ENCODE peak calls at places on chromosome 18, in four cellular contexts. L is IMR-90, K is H1, Q is GM12878. D is an unnamed sample.

GRCh38 chr18:36446059-36446458 is 148.5 kb downstream of the FHOD3 start:
- DNase-seq in L (peak; percentile 33), K (no peak), Q (no peak), D (no peak)

GRCh38 chr18:38011446-38011845 is 445.8 kb upstream of the CELF4 start:
- DNase-seq in L (no peak), K (no peak), Q (no peak), D (no peak)

GRCh38 chr18:8031496-8031895 is 464.4 kb downstream of the PTPRM start:
- DNase-seq in L (no peak), K (no peak), Q (no peak), D (no peak)

GRCh38 chr18:63844254-63844653 is 43.3 kb upstream of the SERPINB2 start:
- DNase-seq in L (peak; percentile 67), K (no peak), Q (no peak), D (peak; percentile 4)

GRCh38 chr18:62486290-62486964 is 36.4 kb upstream of the ZCCHC2 start:
- DNase-seq in L (peak; percentile 16), K (no peak), Q (no peak), D (peak; percentile 25)

GRCh38 chr18:79515944-79516351 is 120.2 kb downstream of the NFATC1 start:
- DNase-seq in L (no peak), K (no peak), Q (no peak), D (peak; percentile 27)

GRCh38 chr18:71666481-71666880 is 877.7 kb downstream of the CBLN2 start:
- DNase-seq in L (no peak), K (no peak), Q (no peak), D (no peak)

GRCh38 chr18:61949946-61950345 is 57.1 kb upstream of the RNF152 start:
- DNase-seq in L (peak; percentile 74), K (no peak), Q (no peak), D (no peak)

GRCh38 chr18:72762505-72763122 is 105.2 kb downstream of the NETO1 start:
- DNase-seq in L (peak; percentile 69), K (no peak), Q (peak; percentile 12), D (peak; percentile 45)

GRCh38 chr18:62715829-62716678 is 713 bp downstream of the PHLPP1 start:
- DNase-seq in L (peak; percentile 59), K (no peak), Q (no peak), D (peak; percentile 37)

GRCh38 chr18:23998811-23999210 is 15.7 kb upstream of the TTC39C start:
- DNase-seq in L (no peak), K (no peak), Q (no peak), D (no peak)

GRCh38 chr18:9417081-9417841 is 58.1 kb upstream of the RALBP1 start:
- DNase-seq in L (peak; percentile 56), K (no peak), Q (no peak), D (no peak)

GRCh38 chr18:75127143-75128021 is 81.6 kb downstream of the PTGR3 start:
- DNase-seq in L (no peak), K (no peak), Q (no peak), D (no peak)

GRCh38 chr18:65336411-65336810 is 414.4 kb upstream of the CDH7 start:
- DNase-seq in L (no peak), K (no peak), Q (no peak), D (no peak)

GRCh38 chr18:9578306-9578705 is 36.1 kb downstream of the PPP4R1 start:
- DNase-seq in L (peak; percentile 39), K (no peak), Q (no peak), D (peak; percentile 24)

GRCh38 chr18:55912071-55912470 is 324.1 kb upstream of the TCF4 start:
- DNase-seq in L (no peak), K (no peak), Q (no peak), D (no peak)

GRCh38 chr18:55589625-55590291 is 1.8 kb upstream of the TCF4 start:
- DNase-seq in L (peak; percentile 96), K (peak; percentile 83), Q (peak; percentile 2), D (peak; percentile 95)

GRCh38 chr18:35408843-35409261 is 31.7 kb upstream of the ZNF396 start:
- DNase-seq in L (no peak), K (no peak), Q (no peak), D (no peak)

GRCh38 chr18:28163201-28163778 is 13.6 kb downstream of the CDH2 start:
- DNase-seq in L (peak; percentile 84), K (no peak), Q (no peak), D (no peak)

GRCh38 chr18:41965856-41966255 is 10.8 kb downstream of the PIK3C3 start:
- DNase-seq in L (no peak), K (no peak), Q (no peak), D (no peak)

GRCh38 chr18:24009651-24010333 is 4.8 kb upstream of the TTC39C start:
- DNase-seq in L (no peak), K (no peak), Q (peak; percentile 74), D (no peak)

GRCh38 chr18:51164327-51165290 is 32.9 kb downstream of the MEX3C start:
- DNase-seq in L (no peak), K (no peak), Q (no peak), D (no peak)

GRCh38 chr18:22241806-22242440 is 72.5 kb downstream of the GATA6 start:
- DNase-seq in L (no peak), K (no peak), Q (no peak), D (no peak)

GRCh38 chr18:6543330-6543908 is 128.7 kb upstream of the L3MBTL4 start:
- DNase-seq in L (peak; percentile 55), K (no peak), Q (no peak), D (no peak)

GRCh38 chr18:56716692-56717146 is 65.6 kb downstream of the WDR7 start:
- DNase-seq in L (no peak), K (no peak), Q (peak; percentile 12), D (no peak)

GRCh38 chr18:77374106-77374505 is 124.5 kb downstream of the GALR1 start:
- DNase-seq in L (no peak), K (no peak), Q (no peak), D (no peak)

GRCh38 chr18:79169958-79170555 is 100.9 kb downstream of the ATP9B start:
- DNase-seq in L (peak; percentile 35), K (no peak), Q (no peak), D (no peak)

GRCh38 chr18:76398899-76399612 is 96.0 kb downstream of the ZNF516 start:
- DNase-seq in L (peak; percentile 77), K (peak; percentile 34), Q (peak; percentile 37), D (peak; percentile 75)

GRCh38 chr18:35185771-35186170 is 55.1 kb upstream of the ZNF397 start:
- DNase-seq in L (no peak), K (no peak), Q (no peak), D (no peak)

DNA sequence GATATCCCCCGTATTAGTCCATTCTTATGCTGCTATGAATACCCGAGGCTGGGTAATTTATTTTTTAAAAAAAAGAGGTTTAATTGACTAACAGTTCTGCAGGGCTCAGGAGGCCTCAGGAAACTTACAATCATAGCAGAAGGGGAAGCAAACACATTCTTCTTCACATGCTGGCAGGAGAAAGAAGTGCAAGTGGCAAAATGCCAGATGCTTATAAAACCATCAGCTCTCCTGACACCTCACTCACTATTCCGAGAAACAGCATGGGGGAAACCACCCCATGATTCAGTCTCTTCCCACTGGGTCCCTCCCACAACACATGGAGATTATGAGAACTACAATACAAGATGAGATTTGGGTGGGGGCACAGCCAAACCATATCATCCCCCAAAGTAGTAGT is 2148.5 kb upstream of the PIK3C3 start:
- DNase-seq in L (no peak), K (no peak), Q (no peak), D (no peak)
- TF ChIP-seq CHD1 in L (no peak), K (no peak), Q (no peak), D (no peak)

GRCh38 chr18:3794537-3795348 is 344.8 kb downstream of the TGIF1 start:
- DNase-seq in L (peak; percentile 99), K (no peak), Q (no peak), D (peak; percentile 16)
- TF ChIP-seq CHD1 in L (no peak), K (no peak), Q (no peak), D (no peak)

GRCh38 chr18:47100214-47100831 is 50.0 kb downstream of the HDHD2 start:
- DNase-seq in L (peak; percentile 60), K (peak; percentile 66), Q (no peak), D (peak; percentile 41)
- TF ChIP-seq CHD1 in L (no peak), K (no peak), Q (no peak), D (no peak)

GRCh38 chr18:68035709-68036522 is 519.4 kb upstream of the DSEL start:
- DNase-seq in L (peak; percentile 48), K (no peak), Q (no peak), D (no peak)

GRCh38 chr18:68033466-68033865 is 516.9 kb upstream of the DSEL start:
- DNase-seq in L (peak; percentile 7), K (no peak), Q (no peak), D (no peak)

GRCh38 chr18:68040198-68040597 is 523.7 kb upstream of the DSEL start:
- DNase-seq in L (no peak), K (no peak), Q (no peak), D (no peak)

DNA sequence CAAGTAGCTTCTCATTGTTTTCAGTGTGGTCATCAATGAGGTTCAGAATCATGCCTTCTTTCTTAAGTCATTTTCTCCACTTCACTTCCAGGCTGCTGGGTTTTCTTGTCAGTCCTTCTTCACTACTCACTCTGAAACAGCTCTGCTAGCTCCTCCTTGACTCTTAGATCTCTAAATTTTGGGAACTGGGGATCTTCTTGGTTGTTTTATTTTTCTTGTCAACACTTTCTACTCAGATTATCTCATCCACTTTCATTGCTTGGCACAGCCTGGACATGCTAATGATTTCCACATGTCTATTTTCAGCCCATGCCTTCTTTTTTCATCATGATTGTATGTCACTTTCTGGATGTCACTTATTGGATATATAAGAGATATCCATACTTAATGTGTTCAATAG is 517.8 kb upstream of the DSEL start:
- DNase-seq in L (peak; percentile 7), K (no peak), Q (no peak), D (no peak)
- TF ChIP-seq CHD1 in L (no peak), K (no peak), Q (no peak), D (no peak)

GRCh38 chr18:47772374-47773248 is 157.8 kb downstream of the SMAD2 start:
- DNase-seq in L (peak; percentile 42), K (peak; percentile 78), Q (no peak), D (peak; percentile 65)
- TF ChIP-seq CHD1 in L (no peak), K (no peak), Q (no peak), D (no peak)

DNA sequence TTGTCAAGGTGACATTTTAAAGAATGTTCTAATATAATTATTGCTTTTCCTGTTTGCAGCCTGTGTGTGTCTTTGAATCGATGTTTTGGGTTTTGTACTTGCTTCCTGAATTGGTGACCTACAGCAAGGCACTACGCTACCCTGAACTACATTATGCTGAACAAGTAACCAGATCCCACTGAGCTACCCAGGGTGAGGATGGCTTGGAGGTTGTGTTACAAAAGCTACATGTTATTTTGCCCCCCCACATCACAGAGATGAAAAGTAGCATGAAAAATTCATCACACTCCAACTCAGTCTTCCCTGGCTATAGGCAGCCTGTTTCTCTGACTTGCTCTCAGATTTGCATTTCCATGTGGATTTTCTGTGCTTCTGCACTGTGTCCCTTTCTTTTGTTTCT is 162.1 kb downstream of the LDLRAD4 start:
- DNase-seq in L (no peak), K (no peak), Q (no peak), D (no peak)
- TF ChIP-seq CHD1 in L (no peak), K (no peak), Q (no peak), D (no peak)

D was measured in K562.